ENCODE peak calls at places on chromosomes 11 and 22, in seven cellular contexts. G is astrocyte of the spinal cord; L is NCI-H2029; P is amniotic stem cell; U is foreskin fibroblast; A is CD4-positive, alpha-beta T cell; Y is ELR. N is an unnamed sample.

GRCh38 chr11:250740-251299 is 14.0 kb downstream of the PSMD13 start:
- DNase-seq in G (peak; percentile 51), L (no peak), P (no peak), U (peak; percentile 54), A (peak; percentile 84), Y (peak; percentile 55), N (peak; percentile 18)

GRCh38 chr11:68727783-68728182 is 23.5 kb downstream of the TESMIN start:
- DNase-seq in G (peak; percentile 10), L (no peak), P (no peak), U (no peak), A (no peak), Y (no peak), N (no peak)

GRCh38 chr11:61928606-61929005 is 11.2 kb upstream of the RAB3IL1 start:
- DNase-seq in G (no peak), L (no peak), P (no peak), U (peak; percentile 32), A (no peak), Y (no peak), N (no peak)

GRCh38 chr22:25645266-25645665 is 80.8 kb downstream of the GRK3 start:
- DNase-seq in G (peak; percentile 43), L (no peak), P (no peak), U (peak; percentile 66), A (no peak), Y (no peak), N (peak; percentile 39)

GRCh38 chr11:132886335-132886734 is 646.0 kb downstream of the OPCML start:
- DNase-seq in G (peak; percentile 65), L (no peak), P (no peak), U (peak; percentile 23), A (no peak), Y (peak; percentile 91), N (no peak)

GRCh38 chr11:17547051-17547577 is at the start of gene OTOG:
- DNase-seq in G (no peak), L (peak; percentile 47), P (no peak), U (no peak), A (no peak), Y (no peak), N (no peak)

GRCh38 chr22:38218661-38219331 is 17.0 kb downstream of the MAFF start:
- DNase-seq in G (peak; percentile 94), L (no peak), P (peak; percentile 65), U (peak; percentile 93), A (no peak), Y (peak; percentile 97), N (peak; percentile 86)

GRCh38 chr22:23450434-23450795 is 129.7 kb downstream of the IGLL1 start:
- DNase-seq in G (no peak), L (no peak), P (no peak), U (no peak), A (no peak), Y (no peak), N (no peak)

GRCh38 chr11:112025682-112026081 is 474 bp downstream of the DLAT start:
- DNase-seq in G (peak; percentile 13), L (no peak), P (no peak), U (no peak), A (peak; percentile 3), Y (peak; percentile 40), N (no peak)

GRCh38 chr11:13862845-13863392 is 99.6 kb upstream of the SPON1 start:
- DNase-seq in G (no peak), L (no peak), P (no peak), U (no peak), A (no peak), Y (no peak), N (no peak)

GRCh38 chr11:73353422-73353821 is 22.8 kb upstream of the RELT start:
- DNase-seq in G (no peak), L (no peak), P (no peak), U (no peak), A (no peak), Y (no peak), N (no peak)

GRCh38 chr11:68994161-68994890 is 13.5 kb upstream of the MRGPRD start:
- DNase-seq in G (no peak), L (no peak), P (no peak), U (no peak), A (no peak), Y (no peak), N (no peak)

GRCh38 chr11:120991830-120992686 is 31.8 kb upstream of the TBCEL start:
- DNase-seq in G (no peak), L (no peak), P (no peak), U (no peak), A (no peak), Y (no peak), N (no peak)

GRCh38 chr11:111422494-111423249 is 43.6 kb upstream of the POU2AF1 start:
- DNase-seq in G (peak; percentile 23), L (peak; percentile 49), P (peak; percentile 17), U (no peak), A (peak; percentile 38), Y (peak; percentile 47), N (no peak)

GRCh38 chr11:67289226-67289650 is at the start of gene ANKRD13D:
- DNase-seq in G (no peak), L (no peak), P (peak; percentile 51), U (no peak), A (no peak), Y (no peak), N (no peak)

GRCh38 chr22:37647928-37648327 is 8.5 kb downstream of the SH3BP1 start:
- DNase-seq in G (peak; percentile 59), L (no peak), P (no peak), U (no peak), A (no peak), Y (no peak), N (peak; percentile 53)

GRCh38 chr11:27722117-27722844 is 22.0 kb upstream of the BDNF start:
- DNase-seq in G (peak; percentile 65), L (no peak), P (no peak), U (no peak), A (no peak), Y (peak; percentile 74), N (no peak)

GRCh38 chr11:68505596-68505995 is 45.0 kb downstream of the PPP6R3 start:
- DNase-seq in G (peak; percentile 38), L (no peak), P (no peak), U (no peak), A (no peak), Y (peak; percentile 19), N (no peak)

GRCh38 chr11:68150029-68150428 is 28.8 kb upstream of the CHKA start:
- DNase-seq in G (peak; percentile 43), L (no peak), P (no peak), U (no peak), A (no peak), Y (peak; percentile 25), N (no peak)

GRCh38 chr22:45503071-45503815 is 560 bp downstream of the FBLN1 start:
- DNase-seq in G (no peak), L (no peak), P (no peak), U (no peak), A (no peak), Y (peak; percentile 6), N (no peak)

GRCh38 chr11:19380375-19380774 is 139.6 kb upstream of the E2F8 start:
- DNase-seq in G (peak; percentile 74), L (no peak), P (peak; percentile 39), U (peak; percentile 95), A (no peak), Y (peak; percentile 96), N (peak; percentile 33)

GRCh38 chr11:92268546-92268945 is 43.9 kb downstream of the FAT3 start:
- DNase-seq in G (no peak), L (no peak), P (no peak), U (no peak), A (no peak), Y (no peak), N (no peak)

GRCh38 chr22:30860176-30861105 is 108.1 kb downstream of the MORC2 start:
- DNase-seq in G (no peak), L (no peak), P (no peak), U (no peak), A (no peak), Y (no peak), N (no peak)

GRCh38 chr11:14386895-14387480 is 28.0 kb upstream of the RRAS2 start:
- DNase-seq in G (peak; percentile 78), L (no peak), P (no peak), U (peak; percentile 88), A (no peak), Y (peak; percentile 37), N (no peak)

GRCh38 chr11:71352748-71353147 is 95.4 kb downstream of the DHCR7 start:
- DNase-seq in G (no peak), L (no peak), P (no peak), U (no peak), A (no peak), Y (no peak), N (no peak)

GRCh38 chr11:111021131-111021530 is 224.4 kb upstream of the POU2AF2 start:
- DNase-seq in G (peak; percentile 46), L (peak; percentile 9), P (no peak), U (no peak), A (no peak), Y (no peak), N (no peak)

GRCh38 chr22:17381237-17381913 is 12.1 kb downstream of the CECR2 start:
- DNase-seq in G (no peak), L (no peak), P (no peak), U (no peak), A (no peak), Y (no peak), N (no peak)

GRCh38 chr22:43185860-43186261 is 1.1 kb downstream of the TTLL12 start:
- DNase-seq in G (no peak), L (peak; percentile 13), P (no peak), U (peak; percentile 29), A (no peak), Y (peak; percentile 54), N (no peak)

GRCh38 chr11:20013346-20014066 is 146.8 kb downstream of the DBX1 start:
- DNase-seq in G (peak; percentile 46), L (peak; percentile 56), P (no peak), U (no peak), A (no peak), Y (no peak), N (no peak)

GRCh38 chr22:38984224-38984623 is 2.1 kb downstream of the APOBEC3B start:
- DNase-seq in G (no peak), L (no peak), P (no peak), U (no peak), A (no peak), Y (no peak), N (no peak)

GRCh38 chr11:113363996-113364641 is 23.5 kb upstream of the ANKK1 start:
- DNase-seq in G (no peak), L (no peak), P (no peak), U (no peak), A (no peak), Y (no peak), N (no peak)

GRCh38 chr11:29336727-29337212 is 680.1 kb downstream of the KCNA4 start:
- DNase-seq in G (peak; percentile 40), L (no peak), P (no peak), U (no peak), A (no peak), Y (peak; percentile 64), N (peak; percentile 44)

GRCh38 chr22:38720350-38720749 is 14.6 kb downstream of the GTPBP1 start:
- DNase-seq in G (no peak), L (no peak), P (no peak), U (no peak), A (no peak), Y (no peak), N (no peak)

GRCh38 chr11:84012171-84012826 is 726.1 kb upstream of the CCDC90B start:
- DNase-seq in G (peak; percentile 24), L (no peak), P (no peak), U (no peak), A (no peak), Y (no peak), N (peak; percentile 22)

GRCh38 chr11:120714448-120714847 is 202.9 kb downstream of the GRIK4 start:
- DNase-seq in G (peak; percentile 27), L (no peak), P (no peak), U (peak; percentile 14), A (no peak), Y (peak; percentile 52), N (no peak)

GRCh38 chr11:93766504-93766903 is 17.6 kb upstream of the MED17 start:
- DNase-seq in G (no peak), L (no peak), P (no peak), U (no peak), A (no peak), Y (no peak), N (no peak)

GRCh38 chr22:29988719-29989118 is 91.5 kb upstream of the HORMAD2 start:
- DNase-seq in G (no peak), L (no peak), P (no peak), U (no peak), A (no peak), Y (no peak), N (no peak)

GRCh38 chr22:47035443-47035881 is 273.0 kb downstream of the TBC1D22A start:
- DNase-seq in G (no peak), L (no peak), P (no peak), U (no peak), A (no peak), Y (no peak), N (no peak)